ENCODE peak calls at places on chromosomes 11 and 22, in four cellular contexts. One of them, this sample, is unnamed. For H3K9me3, the result is how much of the 10 kb centered on the place peaks cover.

GRCh38 chr11:65381721-65382035 is 768 bp downstream of the SLC25A45 start:
- DNase-seq in uterus: no peak
- DNase-seq in fibroblast of lung: peak
- DNase-seq in A549: no peak
- DNase-seq in this sample: no peak

GRCh38 chr11:98616256-98616655 is 404.5 kb upstream of the CNTN5 start:
- DNase-seq in uterus: no peak
- DNase-seq in fibroblast of lung: no peak
- DNase-seq in A549: no peak
- DNase-seq in this sample: no peak

GRCh38 chr22:24901448-24901847 is 45.0 kb downstream of the LHFPL7 start:
- DNase-seq in uterus: no peak
- DNase-seq in fibroblast of lung: no peak
- DNase-seq in A549: no peak
- DNase-seq in this sample: no peak

GRCh38 chr22:45499746-45500145 is 2.9 kb upstream of the FBLN1 start:
- DNase-seq in uterus: peak
- DNase-seq in fibroblast of lung: no peak
- DNase-seq in A549: no peak
- DNase-seq in this sample: no peak

GRCh38 chr11:29518389-29519174 is 498.2 kb downstream of the KCNA4 start:
- DNase-seq in uterus: no peak
- DNase-seq in fibroblast of lung: no peak
- DNase-seq in A549: peak
- DNase-seq in this sample: no peak

GRCh38 chr22:39344046-39344390 is 5.8 kb upstream of the SYNGR1 start:
- DNase-seq in uterus: no peak
- DNase-seq in fibroblast of lung: no peak
- DNase-seq in A549: no peak
- DNase-seq in this sample: no peak

GRCh38 chr11:45930951-45931563 is 8.6 kb downstream of the LARGE2 start:
- DNase-seq in uterus: no peak
- DNase-seq in fibroblast of lung: no peak
- DNase-seq in A549: no peak
- DNase-seq in this sample: no peak

GRCh38 chr11:57214494-57214893 is 22.6 kb downstream of the APLNR start:
- DNase-seq in uterus: no peak
- DNase-seq in fibroblast of lung: peak
- DNase-seq in A549: peak
- DNase-seq in this sample: peak

GRCh38 chr11:3827434-3828186 is 13.1 kb downstream of the RHOG start:
- DNase-seq in uterus: no peak
- DNase-seq in fibroblast of lung: no peak
- DNase-seq in A549: no peak
- DNase-seq in this sample: no peak

GRCh38 chr22:35996596-35996995 is 32.0 kb downstream of the RBFOX2 start:
- DNase-seq in uterus: no peak
- DNase-seq in fibroblast of lung: no peak
- DNase-seq in A549: no peak
- DNase-seq in this sample: no peak

GRCh38 chr22:17961443-17961729 is 63.0 kb downstream of the MICAL3 start:
- DNase-seq in uterus: no peak
- DNase-seq in fibroblast of lung: no peak
- DNase-seq in A549: no peak
- DNase-seq in this sample: no peak

GRCh38 chr11:110046759-110047386 is 46.3 kb upstream of the ZC3H12C start:
- DNase-seq in uterus: no peak
- DNase-seq in fibroblast of lung: no peak
- DNase-seq in A549: no peak
- DNase-seq in this sample: no peak

GRCh38 chr11:110044226-110044968 is 48.8 kb upstream of the ZC3H12C start:
- DNase-seq in uterus: no peak
- DNase-seq in fibroblast of lung: no peak
- DNase-seq in A549: no peak
- DNase-seq in this sample: no peak

GRCh38 chr11:110049501-110050200 is 43.5 kb upstream of the ZC3H12C start:
- DNase-seq in uterus: no peak
- DNase-seq in fibroblast of lung: no peak
- DNase-seq in A549: no peak
- DNase-seq in this sample: no peak

GRCh38 chr11:110053848-110054414 is 39.3 kb upstream of the ZC3H12C start:
- DNase-seq in uterus: no peak
- DNase-seq in fibroblast of lung: no peak
- DNase-seq in A549: no peak
- DNase-seq in this sample: no peak

DNA sequence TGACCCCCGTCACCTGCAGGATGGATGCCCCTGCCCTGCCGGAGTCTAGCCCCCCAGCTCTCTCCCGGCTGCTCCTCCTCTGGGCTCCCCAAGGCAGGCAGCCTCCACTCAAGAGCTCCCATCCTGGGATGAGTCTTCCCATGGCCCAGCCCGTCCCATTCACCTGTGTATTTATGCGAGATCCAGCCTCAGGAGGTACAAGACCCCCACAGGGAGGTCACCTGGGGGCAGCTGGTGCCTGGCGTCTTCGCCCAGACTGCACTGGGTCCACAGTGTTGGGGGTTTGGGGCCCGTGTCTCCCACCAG is 43.0 kb upstream of the ZC3H12C start:
- DNase-seq in uterus: no peak
- DNase-seq in fibroblast of lung: no peak
- DNase-seq in A549: no peak
- DNase-seq in this sample: no peak
- H3K9me3 ChIP-seq in uterus: under half
- H3K9me3 ChIP-seq in fibroblast of lung: under half
- H3K9me3 ChIP-seq in A549: under half
- H3K9me3 ChIP-seq in this sample: under half

DNA sequence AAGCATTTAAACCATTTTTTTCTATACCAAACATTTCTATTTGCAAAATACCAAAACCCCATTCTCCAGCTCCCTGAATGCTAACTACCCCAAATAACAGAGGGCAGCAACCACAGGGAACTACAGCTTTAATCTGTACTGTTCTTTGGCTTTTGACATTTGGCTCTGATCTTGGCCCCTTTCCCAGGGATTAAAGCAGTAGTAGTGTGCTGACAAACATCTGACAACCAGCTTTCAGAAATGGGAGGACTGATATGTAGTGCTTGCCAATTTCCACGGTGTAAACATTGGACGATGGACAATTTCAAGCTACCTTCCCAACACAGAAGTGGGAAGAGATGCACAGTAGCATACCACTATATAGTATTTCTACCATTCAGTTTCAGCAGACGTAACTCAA is 88.4 kb upstream of the TEAD1 start:
- DNase-seq in uterus: no peak
- DNase-seq in fibroblast of lung: no peak
- DNase-seq in A549: no peak
- DNase-seq in this sample: no peak
- H3K9me3 ChIP-seq in uterus: under half
- H3K9me3 ChIP-seq in fibroblast of lung: under half
- H3K9me3 ChIP-seq in A549: under half
- H3K9me3 ChIP-seq in this sample: under half

DNA sequence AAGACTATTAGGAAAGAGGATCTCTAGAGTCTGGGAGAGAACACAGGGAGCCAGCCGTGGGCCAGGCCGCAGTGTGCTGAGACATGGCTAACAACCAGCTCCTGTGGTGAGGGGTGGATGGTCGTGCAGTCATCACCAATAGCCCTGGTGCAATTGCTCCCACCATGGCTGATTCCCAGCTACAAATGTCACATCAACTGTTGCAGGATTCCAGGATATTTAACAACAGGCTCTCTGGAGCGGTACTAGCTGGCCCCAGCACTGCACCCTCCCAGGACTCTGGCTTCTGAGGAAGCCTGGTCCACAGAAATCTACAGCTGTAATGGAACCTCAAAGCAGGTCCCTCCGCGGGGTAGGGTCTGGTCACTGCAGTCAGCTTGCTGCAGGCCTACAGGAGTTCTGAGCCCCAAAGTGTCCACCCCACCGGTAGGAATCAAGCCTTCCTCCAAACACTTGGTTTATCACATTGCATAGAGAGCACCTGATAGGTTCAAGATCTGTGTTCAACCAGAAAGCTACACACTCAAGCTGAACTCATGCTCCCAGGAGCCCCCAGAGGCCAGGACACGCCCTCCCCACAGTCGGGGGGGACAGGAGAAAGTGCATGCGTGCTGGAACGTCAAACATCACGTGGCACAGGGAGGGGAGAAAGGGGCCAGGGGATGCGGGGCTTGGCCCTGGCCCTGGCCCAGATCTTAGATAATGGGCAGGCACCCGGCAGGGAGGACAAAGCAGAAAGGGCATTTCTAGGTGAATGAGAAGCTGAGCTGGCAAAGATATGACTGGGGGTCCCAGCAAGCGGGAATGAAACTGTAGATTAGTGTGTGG is 609.0 kb downstream of the TBC1D22A start:
- DNase-seq in uterus: peak
- DNase-seq in fibroblast of lung: no peak
- DNase-seq in A549: no peak
- DNase-seq in this sample: no peak
- H3K9me3 ChIP-seq in uterus: under half
- H3K9me3 ChIP-seq in fibroblast of lung: under half
- H3K9me3 ChIP-seq in A549: under half
- H3K9me3 ChIP-seq in this sample: under half

GRCh38 chr11:106493751-106494150 is 416.3 kb downstream of the AASDHPPT start:
- DNase-seq in uterus: no peak
- DNase-seq in fibroblast of lung: peak
- DNase-seq in A549: no peak
- DNase-seq in this sample: peak

GRCh38 chr11:106497321-106497720 is 419.9 kb downstream of the AASDHPPT start:
- DNase-seq in uterus: no peak
- DNase-seq in fibroblast of lung: no peak
- DNase-seq in A549: no peak
- DNase-seq in this sample: no peak

GRCh38 chr11:106495046-106495445 is 417.6 kb downstream of the AASDHPPT start:
- DNase-seq in uterus: no peak
- DNase-seq in fibroblast of lung: peak
- DNase-seq in A549: peak
- DNase-seq in this sample: no peak

GRCh38 chr11:106496677-106497076 is 419.2 kb downstream of the AASDHPPT start:
- DNase-seq in uterus: no peak
- DNase-seq in fibroblast of lung: no peak
- DNase-seq in A549: no peak
- DNase-seq in this sample: peak

GRCh38 chr11:106491751-106492150 is 414.3 kb downstream of the AASDHPPT start:
- DNase-seq in uterus: no peak
- DNase-seq in fibroblast of lung: no peak
- DNase-seq in A549: no peak
- DNase-seq in this sample: no peak
- H3K9me3 ChIP-seq in uterus: under half
- H3K9me3 ChIP-seq in fibroblast of lung: under half
- H3K9me3 ChIP-seq in A549: under half
- H3K9me3 ChIP-seq in this sample: under half

GRCh38 chr11:55819330-55819729 is at the start of gene OR5D18:
- DNase-seq in uterus: no peak
- DNase-seq in fibroblast of lung: no peak
- DNase-seq in A549: no peak
- DNase-seq in this sample: no peak
- H3K9me3 ChIP-seq in uterus: under half
- H3K9me3 ChIP-seq in fibroblast of lung: under half
- H3K9me3 ChIP-seq in A549: under half
- H3K9me3 ChIP-seq in this sample: under half

GRCh38 chr22:48371391-48371790 is 1456.3 kb downstream of the BRD1 start:
- DNase-seq in uterus: no peak
- DNase-seq in fibroblast of lung: no peak
- DNase-seq in A549: no peak
- DNase-seq in this sample: no peak
- H3K9me3 ChIP-seq in uterus: under half
- H3K9me3 ChIP-seq in fibroblast of lung: under half
- H3K9me3 ChIP-seq in A549: under half
- H3K9me3 ChIP-seq in this sample: under half

GRCh38 chr22:49159711-49160110 is 668.0 kb downstream of the BRD1 start:
- DNase-seq in uterus: no peak
- DNase-seq in fibroblast of lung: no peak
- DNase-seq in A549: no peak
- DNase-seq in this sample: no peak
- H3K9me3 ChIP-seq in uterus: under half
- H3K9me3 ChIP-seq in fibroblast of lung: under half
- H3K9me3 ChIP-seq in A549: under half
- H3K9me3 ChIP-seq in this sample: under half

GRCh38 chr22:11616811-11617210 is 3911.2 kb upstream of the OR11H1 start:
- DNase-seq in uterus: no peak
- DNase-seq in fibroblast of lung: no peak
- DNase-seq in A549: no peak
- DNase-seq in this sample: no peak

GRCh38 chr22:11613898-11614755 is 3913.9 kb upstream of the OR11H1 start:
- DNase-seq in uterus: no peak
- DNase-seq in fibroblast of lung: no peak
- DNase-seq in A549: no peak
- DNase-seq in this sample: no peak
- H3K9me3 ChIP-seq in uterus: under half
- H3K9me3 ChIP-seq in fibroblast of lung: under half
- H3K9me3 ChIP-seq in A549: under half
- H3K9me3 ChIP-seq in this sample: under half

DNA sequence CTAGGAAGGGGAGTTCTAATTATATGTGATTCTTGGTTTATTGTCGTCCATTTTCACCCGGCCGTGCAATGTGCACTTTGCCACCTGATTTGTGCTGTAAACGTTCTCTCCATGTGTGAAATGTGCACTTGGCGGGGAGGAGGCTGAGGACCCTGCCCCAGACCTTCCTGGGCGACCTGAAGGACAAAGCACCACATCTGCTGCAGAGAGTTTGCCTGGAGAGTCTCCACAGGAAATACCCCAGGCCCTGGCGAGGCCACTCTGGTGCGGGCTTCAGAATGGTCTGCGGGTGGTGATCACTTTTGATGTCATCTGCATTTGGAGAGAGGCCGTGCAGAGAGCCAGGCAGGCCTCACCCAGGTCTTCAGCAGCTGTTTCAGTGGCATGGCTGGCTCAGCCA is 224.7 kb downstream of the BRD1 start:
- DNase-seq in uterus: no peak
- DNase-seq in fibroblast of lung: no peak
- DNase-seq in A549: no peak
- DNase-seq in this sample: no peak
- H3K9me3 ChIP-seq in uterus: under half
- H3K9me3 ChIP-seq in fibroblast of lung: under half
- H3K9me3 ChIP-seq in A549: under half
- H3K9me3 ChIP-seq in this sample: under half

This sample was measured in adipocyte.